ENCODE peak calls at places on chromosomes 7 and 10, in five cellular contexts. G is breast epithelium, D is K562, V is transverse colon, R is esophagus muscularis mucosa. T is an unnamed sample.

GRCh38 chr10:130777507-130778165 is 533.9 kb downstream of the TCERG1L start:
- DNase-seq in G (no peak), D (no peak), V (no peak), R (no peak), T (no peak)

GRCh38 chr10:119834188-119834587 is 38.5 kb downstream of the MCMBP start:
- DNase-seq in G (no peak), D (no peak), V (no peak), R (no peak), T (no peak)

GRCh38 chr10:69051303-69051702 is 36.6 kb upstream of the SRGN start:
- DNase-seq in G (no peak), D (no peak), V (peak; percentile 41), R (no peak), T (no peak)

GRCh38 chr10:14693891-14694290 is 80.8 kb downstream of the FAM107B start:
- DNase-seq in G (no peak), D (no peak), V (no peak), R (no peak), T (no peak)

GRCh38 chr7:143345428-143345900 is 17.0 kb downstream of the FAM131B start:
- DNase-seq in G (no peak), D (peak; percentile 63), V (peak; percentile 70), R (no peak), T (no peak)

GRCh38 chr7:46207931-46208634 is 287.0 kb upstream of the IGFBP3 start:
- DNase-seq in G (no peak), D (no peak), V (no peak), R (peak; percentile 70), T (no peak)

GRCh38 chr10:42654419-42654818 is 16.0 kb upstream of the ZNF33B start:
- DNase-seq in G (no peak), D (peak; percentile 49), V (no peak), R (no peak), T (no peak)

GRCh38 chr7:2315787-2316186 is 1.5 kb upstream of the SNX8 start:
- DNase-seq in G (no peak), D (no peak), V (no peak), R (no peak), T (no peak)

GRCh38 chr10:79072041-79072441 is 3.3 kb downstream of the ZMIZ1 start:
- DNase-seq in G (peak; percentile 65), D (no peak), V (no peak), R (no peak), T (no peak)

GRCh38 chr10:25966846-25967245 is 32.8 kb downstream of the MYO3A start:
- DNase-seq in G (no peak), D (no peak), V (no peak), R (no peak), T (no peak)

GRCh38 chr7:4189151-4189570 is 492.9 kb upstream of the FOXK1 start:
- DNase-seq in G (peak; percentile 97), D (no peak), V (peak; percentile 80), R (no peak), T (no peak)

GRCh38 chr7:98755138-98755898 is 114.5 kb downstream of the TMEM130 start:
- DNase-seq in G (no peak), D (no peak), V (no peak), R (no peak), T (no peak)
- H3K27ac ChIP-seq in G (no peak overlapping the region), D (no peak overlapping the region), V (no peak overlapping the region), R (no peak overlapping the region), T (no peak overlapping the region)

GRCh38 chr10:132406750-132407149 is 9.8 kb downstream of the PWWP2B start:
- DNase-seq in G (no peak), D (no peak), V (no peak), R (no peak), T (no peak)

GRCh38 chr10:132408367-132408781 is 11.4 kb downstream of the PWWP2B start:
- DNase-seq in G (no peak), D (no peak), V (peak; percentile 65), R (no peak), T (no peak)

GRCh38 chr10:132408823-132409666 is 12.0 kb downstream of the PWWP2B start:
- DNase-seq in G (peak; percentile 83), D (no peak), V (peak; percentile 80), R (no peak), T (no peak)

GRCh38 chr10:132407243-132407746 is 10.3 kb downstream of the PWWP2B start:
- DNase-seq in G (peak; percentile 73), D (no peak), V (peak; percentile 90), R (no peak), T (no peak)

GRCh38 chr10:132407846-132408278 is 10.9 kb downstream of the PWWP2B start:
- DNase-seq in G (peak; percentile 92), D (no peak), V (peak; percentile 91), R (no peak), T (no peak)
- TF ChIP-seq POLR2AphosphoS5 in G (peak; percentile 61), D (no peak), V (peak; percentile 91), R (peak; percentile 29), T (no peak)

GRCh38 chr7:140024585-140024984 is 38.2 kb downstream of the PARP12 start:
- DNase-seq in G (no peak), D (no peak), V (no peak), R (no peak), T (no peak)

GRCh38 chr7:140023728-140024127 is 39.0 kb downstream of the PARP12 start:
- DNase-seq in G (no peak), D (no peak), V (no peak), R (no peak), T (no peak)

GRCh38 chr7:140026935-140027334 is 35.8 kb downstream of the PARP12 start:
- DNase-seq in G (no peak), D (no peak), V (no peak), R (no peak), T (no peak)

GRCh38 chr7:140025814-140026433 is 36.8 kb downstream of the PARP12 start:
- DNase-seq in G (no peak), D (no peak), V (no peak), R (no peak), T (no peak)

GRCh38 chr7:140025241-140025640 is 37.5 kb downstream of the PARP12 start:
- DNase-seq in G (no peak), D (no peak), V (no peak), R (no peak), T (no peak)
- H3K27ac ChIP-seq in G (no peak overlapping the region), D (no peak overlapping the region), V (no peak overlapping the region), R (no peak overlapping the region), T (no peak overlapping the region)

GRCh38 chr7:102994567-102994966 is 80.0 kb downstream of the FBXL13 start:
- DNase-seq in G (no peak), D (peak; percentile 62), V (no peak), R (peak; percentile 39), T (no peak)

GRCh38 chr7:102992509-102992819 is 79.7 kb downstream of the LRRC17 start:
- DNase-seq in G (no peak), D (no peak), V (no peak), R (no peak), T (no peak)

GRCh38 chr7:102992820-102993531 is 80.2 kb downstream of the LRRC17 start:
- DNase-seq in G (no peak), D (peak; percentile 80), V (no peak), R (no peak), T (no peak)

GRCh38 chr7:102991540-102992214 is 78.9 kb downstream of the LRRC17 start:
- DNase-seq in G (no peak), D (peak; percentile 83), V (peak; percentile 47), R (peak; percentile 80), T (no peak)

DNA sequence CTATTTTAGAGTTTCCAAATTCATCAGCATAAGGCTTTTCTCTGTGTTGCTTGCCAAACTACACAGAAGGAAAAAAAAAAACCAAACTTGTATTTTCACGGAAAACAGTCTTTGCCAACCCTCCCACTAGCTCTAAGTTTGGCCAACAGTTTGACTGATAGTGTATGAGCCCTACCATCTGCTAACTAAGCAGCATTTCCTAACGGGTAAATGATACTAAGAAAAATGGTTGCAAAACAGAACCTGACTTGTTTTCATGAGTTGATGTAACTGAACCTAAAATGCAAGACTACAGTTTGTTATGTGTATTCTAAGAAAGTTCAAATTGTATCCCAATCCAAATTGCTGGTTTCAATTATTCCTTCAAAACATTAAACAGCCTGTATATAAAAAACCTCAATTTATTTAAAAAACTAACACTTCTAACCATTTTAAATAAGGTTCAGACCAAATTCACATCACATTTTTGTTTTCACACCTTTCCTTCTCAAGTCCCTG is 80.8 kb downstream of the LRRC17 start:
- DNase-seq in G (no peak), D (no peak), V (no peak), R (no peak), T (no peak)
- TF ChIP-seq POLR2AphosphoS5 in G (no peak), D (no peak), V (no peak), R (no peak), T (no peak)

GRCh38 chr10:75600833-75601232 is 169.4 kb downstream of the LRMDA start:
- DNase-seq in G (no peak), D (no peak), V (no peak), R (no peak), T (no peak)
- H3K27ac ChIP-seq in G (no peak overlapping the region), D (no peak overlapping the region), V (no peak overlapping the region), R (no peak overlapping the region), T (no peak overlapping the region)

GRCh38 chr10:32338262-32338661 is 8.7 kb downstream of the EPC1 start:
- DNase-seq in G (no peak), D (no peak), V (no peak), R (no peak), T (no peak)

GRCh38 chr10:32340596-32341180 is 6.3 kb downstream of the EPC1 start:
- DNase-seq in G (no peak), D (no peak), V (no peak), R (no peak), T (no peak)

GRCh38 chr10:32337343-32337742 is 9.6 kb downstream of the EPC1 start:
- DNase-seq in G (no peak), D (no peak), V (no peak), R (no peak), T (no peak)

GRCh38 chr10:32346134-32346550 is 816 bp downstream of the EPC1 start:
- DNase-seq in G (peak; percentile 95), D (peak; percentile 86), V (peak; percentile 97), R (peak; percentile 98), T (peak; percentile 28)

DNA sequence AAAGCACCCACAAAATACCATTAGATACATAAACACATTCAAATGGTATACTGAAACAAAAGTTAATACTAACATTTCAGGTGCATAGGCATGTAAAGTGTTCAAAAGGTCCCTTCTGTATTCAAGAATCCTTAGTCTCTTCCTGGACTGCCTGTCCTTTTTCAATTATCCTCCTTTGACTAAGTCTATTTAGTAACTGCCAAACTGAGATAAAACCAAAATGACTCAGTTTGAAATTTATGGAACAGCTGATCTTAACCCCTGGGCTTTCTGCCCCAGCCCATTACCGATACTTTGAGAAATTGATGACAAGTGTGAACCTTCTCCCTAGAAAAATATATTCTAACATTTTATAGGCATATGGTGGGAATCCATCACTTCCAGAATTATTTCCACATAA is 5.4 kb downstream of the EPC1 start:
- DNase-seq in G (no peak), D (no peak), V (no peak), R (no peak), T (no peak)
- TF ChIP-seq POLR2AphosphoS5 in G (no peak), D (no peak), V (no peak), R (no peak), T (no peak)

GRCh38 chr7:12749069-12749468 is 61.6 kb downstream of the ARL4A start:
- DNase-seq in G (no peak), D (no peak), V (no peak), R (no peak), T (no peak)

GRCh38 chr7:12746211-12746610 is 58.8 kb downstream of the ARL4A start:
- DNase-seq in G (no peak), D (no peak), V (no peak), R (no peak), T (no peak)

GRCh38 chr7:12751764-12752163 is 64.3 kb downstream of the ARL4A start:
- DNase-seq in G (no peak), D (no peak), V (no peak), R (no peak), T (no peak)

GRCh38 chr7:12747687-12748306 is 60.4 kb downstream of the ARL4A start:
- DNase-seq in G (no peak), D (no peak), V (no peak), R (no peak), T (no peak)

GRCh38 chr7:12749746-12750145 is 62.3 kb downstream of the ARL4A start:
- DNase-seq in G (no peak), D (no peak), V (no peak), R (no peak), T (no peak)
- H3K27ac ChIP-seq in G (no peak overlapping the region), D (peak overlapping the region; percentile 12), V (no peak overlapping the region), R (no peak overlapping the region), T (no peak overlapping the region)